ENCODE peak calls at places on chromosome 16, in nine cellular contexts. One of them, this sample, is unnamed.

GRCh38 chr16:30777591-30778297 is 9.3 kb downstream of the ZNF629 start:
- DNase-seq in upper lobe of right lung: no peak
- DNase-seq in psoas muscle: no peak
- DNase-seq in tibial artery: no peak
- DNase-seq in naive thymus-derived CD4-positive, alpha-beta T cell: no peak
- DNase-seq in mucosa of descending colon: no peak
- DNase-seq in pancreas: no peak
- DNase-seq in H9: no peak
- DNase-seq in CD8-positive, alpha-beta memory T cell: no peak
- DNase-seq in this sample: no peak

GRCh38 chr16:83027973-83028372 is 401.2 kb downstream of the CDH13 start:
- DNase-seq in upper lobe of right lung: no peak
- DNase-seq in psoas muscle: no peak
- DNase-seq in tibial artery: no peak
- DNase-seq in naive thymus-derived CD4-positive, alpha-beta T cell: no peak
- DNase-seq in mucosa of descending colon: no peak
- DNase-seq in pancreas: no peak
- DNase-seq in H9: no peak
- DNase-seq in CD8-positive, alpha-beta memory T cell: no peak
- DNase-seq in this sample: no peak

GRCh38 chr16:82881517-82881916 is 254.7 kb downstream of the CDH13 start:
- DNase-seq in upper lobe of right lung: no peak
- DNase-seq in psoas muscle: no peak
- DNase-seq in tibial artery: no peak
- DNase-seq in naive thymus-derived CD4-positive, alpha-beta T cell: no peak
- DNase-seq in mucosa of descending colon: no peak
- DNase-seq in pancreas: no peak
- DNase-seq in H9: no peak
- DNase-seq in CD8-positive, alpha-beta memory T cell: no peak
- DNase-seq in this sample: no peak

GRCh38 chr16:63061319-63061718 is 1025.1 kb upstream of the CDH8 start:
- DNase-seq in upper lobe of right lung: no peak
- DNase-seq in psoas muscle: no peak
- DNase-seq in tibial artery: no peak
- DNase-seq in naive thymus-derived CD4-positive, alpha-beta T cell: no peak
- DNase-seq in mucosa of descending colon: no peak
- DNase-seq in pancreas: peak; percentile 27
- DNase-seq in H9: peak; percentile 42
- DNase-seq in CD8-positive, alpha-beta memory T cell: no peak
- DNase-seq in this sample: no peak

GRCh38 chr16:29857133-29857760 is 5.8 kb downstream of the CDIPT start:
- DNase-seq in upper lobe of right lung: no peak
- DNase-seq in psoas muscle: no peak
- DNase-seq in tibial artery: no peak
- DNase-seq in naive thymus-derived CD4-positive, alpha-beta T cell: no peak
- DNase-seq in mucosa of descending colon: no peak
- DNase-seq in pancreas: no peak
- DNase-seq in H9: no peak
- DNase-seq in CD8-positive, alpha-beta memory T cell: no peak
- DNase-seq in this sample: no peak

GRCh38 chr16:3187798-3188674 is at the start of gene OR1F1:
- DNase-seq in upper lobe of right lung: no peak
- DNase-seq in psoas muscle: no peak
- DNase-seq in tibial artery: no peak
- DNase-seq in naive thymus-derived CD4-positive, alpha-beta T cell: peak; percentile 46
- DNase-seq in mucosa of descending colon: no peak
- DNase-seq in pancreas: no peak
- DNase-seq in H9: peak; percentile 76
- DNase-seq in CD8-positive, alpha-beta memory T cell: peak; percentile 33
- DNase-seq in this sample: no peak

GRCh38 chr16:25111403-25112166 is at the start of gene LCMT1:
- DNase-seq in upper lobe of right lung: peak; percentile 93
- DNase-seq in psoas muscle: peak; percentile 88
- DNase-seq in tibial artery: peak; percentile 93
- DNase-seq in naive thymus-derived CD4-positive, alpha-beta T cell: peak; percentile 87
- DNase-seq in mucosa of descending colon: peak; percentile 96
- DNase-seq in pancreas: peak; percentile 94
- DNase-seq in H9: peak; percentile 97
- DNase-seq in CD8-positive, alpha-beta memory T cell: peak; percentile 82
- DNase-seq in this sample: peak; percentile 92

GRCh38 chr16:54594646-54595381 is 308.2 kb upstream of the IRX3 start:
- DNase-seq in upper lobe of right lung: no peak
- DNase-seq in psoas muscle: no peak
- DNase-seq in tibial artery: no peak
- DNase-seq in naive thymus-derived CD4-positive, alpha-beta T cell: no peak
- DNase-seq in mucosa of descending colon: no peak
- DNase-seq in pancreas: no peak
- DNase-seq in H9: no peak
- DNase-seq in CD8-positive, alpha-beta memory T cell: no peak
- DNase-seq in this sample: no peak

DNA sequence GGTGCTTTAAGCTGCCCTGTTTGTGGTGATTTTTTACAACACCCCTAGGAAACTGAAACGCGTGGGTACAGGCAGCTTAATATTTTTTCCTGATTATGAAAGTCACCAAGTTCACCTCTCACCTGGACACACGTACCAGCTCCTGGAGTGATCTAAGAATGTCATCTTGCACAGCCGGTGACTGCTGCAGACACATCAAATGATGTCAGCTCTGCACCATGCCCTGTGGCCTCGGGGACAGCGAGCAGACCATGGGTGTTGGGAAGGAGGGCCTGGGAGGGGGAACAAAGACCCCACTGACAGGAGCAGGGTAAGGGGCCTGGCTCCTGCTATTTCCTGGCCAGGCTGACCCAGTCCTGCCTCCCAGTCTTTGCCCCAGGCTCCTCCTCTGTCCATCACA is 272.7 kb downstream of the PARN start:
- DNase-seq in upper lobe of right lung: no peak
- DNase-seq in psoas muscle: no peak
- DNase-seq in tibial artery: no peak
- DNase-seq in naive thymus-derived CD4-positive, alpha-beta T cell: no peak
- DNase-seq in mucosa of descending colon: no peak
- DNase-seq in pancreas: no peak
- DNase-seq in H9: no peak
- DNase-seq in CD8-positive, alpha-beta memory T cell: no peak
- DNase-seq in this sample: no peak
- H3K4me1 ChIP-seq in upper lobe of right lung: peaks cover 6% of the 10 kb centered on the region
- H3K4me1 ChIP-seq in psoas muscle: peaks cover 23% of the 10 kb centered on the region
- H3K4me1 ChIP-seq in tibial artery: no peaks in the 10 kb centered on the region
- H3K4me1 ChIP-seq in naive thymus-derived CD4-positive, alpha-beta T cell: peaks cover 6% of the 10 kb centered on the region
- H3K4me1 ChIP-seq in mucosa of descending colon: no peaks in the 10 kb centered on the region
- H3K4me1 ChIP-seq in pancreas: no peaks in the 10 kb centered on the region
- H3K4me1 ChIP-seq in H9: no peaks in the 10 kb centered on the region
- H3K4me1 ChIP-seq in CD8-positive, alpha-beta memory T cell: no peaks in the 10 kb centered on the region
- H3K4me1 ChIP-seq in this sample: peaks cover 4% of the 10 kb centered on the region

GRCh38 chr16:70678898-70679652 is 6.8 kb downstream of the MTSS2 start:
- DNase-seq in upper lobe of right lung: no peak
- DNase-seq in psoas muscle: peak; percentile 16
- DNase-seq in tibial artery: no peak
- DNase-seq in naive thymus-derived CD4-positive, alpha-beta T cell: no peak
- DNase-seq in mucosa of descending colon: no peak
- DNase-seq in pancreas: peak; percentile 69
- DNase-seq in H9: no peak
- DNase-seq in CD8-positive, alpha-beta memory T cell: no peak
- DNase-seq in this sample: no peak

GRCh38 chr16:70680495-70681381 is 5.1 kb downstream of the MTSS2 start:
- DNase-seq in upper lobe of right lung: no peak
- DNase-seq in psoas muscle: peak; percentile 28
- DNase-seq in tibial artery: no peak
- DNase-seq in naive thymus-derived CD4-positive, alpha-beta T cell: no peak
- DNase-seq in mucosa of descending colon: no peak
- DNase-seq in pancreas: peak; percentile 74
- DNase-seq in H9: no peak
- DNase-seq in CD8-positive, alpha-beta memory T cell: no peak
- DNase-seq in this sample: no peak

GRCh38 chr16:70678121-70678897 is 7.5 kb downstream of the MTSS2 start:
- DNase-seq in upper lobe of right lung: no peak
- DNase-seq in psoas muscle: peak; percentile 20
- DNase-seq in tibial artery: no peak
- DNase-seq in naive thymus-derived CD4-positive, alpha-beta T cell: no peak
- DNase-seq in mucosa of descending colon: no peak
- DNase-seq in pancreas: peak; percentile 71
- DNase-seq in H9: no peak
- DNase-seq in CD8-positive, alpha-beta memory T cell: no peak
- DNase-seq in this sample: no peak

GRCh38 chr16:70681382-70682238 is 4.2 kb downstream of the MTSS2 start:
- DNase-seq in upper lobe of right lung: no peak
- DNase-seq in psoas muscle: peak; percentile 9
- DNase-seq in tibial artery: no peak
- DNase-seq in naive thymus-derived CD4-positive, alpha-beta T cell: no peak
- DNase-seq in mucosa of descending colon: no peak
- DNase-seq in pancreas: peak; percentile 70
- DNase-seq in H9: no peak
- DNase-seq in CD8-positive, alpha-beta memory T cell: no peak
- DNase-seq in this sample: no peak

GRCh38 chr16:70679653-70680494 is 6.0 kb downstream of the MTSS2 start:
- DNase-seq in upper lobe of right lung: no peak
- DNase-seq in psoas muscle: peak; percentile 47
- DNase-seq in tibial artery: no peak
- DNase-seq in naive thymus-derived CD4-positive, alpha-beta T cell: no peak
- DNase-seq in mucosa of descending colon: no peak
- DNase-seq in pancreas: peak; percentile 68
- DNase-seq in H9: peak; percentile 79
- DNase-seq in CD8-positive, alpha-beta memory T cell: no peak
- DNase-seq in this sample: no peak
- H3K4me1 ChIP-seq in upper lobe of right lung: peaks cover 32% of the 10 kb centered on the region
- H3K4me1 ChIP-seq in psoas muscle: peaks cover 38% of the 10 kb centered on the region
- H3K4me1 ChIP-seq in tibial artery: peaks cover 46% of the 10 kb centered on the region
- H3K4me1 ChIP-seq in naive thymus-derived CD4-positive, alpha-beta T cell: peaks cover 3% of the 10 kb centered on the region
- H3K4me1 ChIP-seq in mucosa of descending colon: peaks cover 11% of the 10 kb centered on the region
- H3K4me1 ChIP-seq in pancreas: no peaks in the 10 kb centered on the region
- H3K4me1 ChIP-seq in H9: no peaks in the 10 kb centered on the region
- H3K4me1 ChIP-seq in CD8-positive, alpha-beta memory T cell: no peaks in the 10 kb centered on the region
- H3K4me1 ChIP-seq in this sample: peaks cover 54% of the 10 kb centered on the region

GRCh38 chr16:88013766-88014165 is 62.5 kb downstream of the BANP start:
- DNase-seq in upper lobe of right lung: no peak
- DNase-seq in psoas muscle: no peak
- DNase-seq in tibial artery: no peak
- DNase-seq in naive thymus-derived CD4-positive, alpha-beta T cell: no peak
- DNase-seq in mucosa of descending colon: peak; percentile 83
- DNase-seq in pancreas: no peak
- DNase-seq in H9: no peak
- DNase-seq in CD8-positive, alpha-beta memory T cell: no peak
- DNase-seq in this sample: peak; percentile 29

GRCh38 chr16:88014954-88015805 is 63.9 kb downstream of the BANP start:
- DNase-seq in upper lobe of right lung: no peak
- DNase-seq in psoas muscle: no peak
- DNase-seq in tibial artery: no peak
- DNase-seq in naive thymus-derived CD4-positive, alpha-beta T cell: no peak
- DNase-seq in mucosa of descending colon: no peak
- DNase-seq in pancreas: no peak
- DNase-seq in H9: no peak
- DNase-seq in CD8-positive, alpha-beta memory T cell: no peak
- DNase-seq in this sample: peak; percentile 13

GRCh38 chr16:88014201-88014781 is 63.1 kb downstream of the BANP start:
- DNase-seq in upper lobe of right lung: no peak
- DNase-seq in psoas muscle: no peak
- DNase-seq in tibial artery: no peak
- DNase-seq in naive thymus-derived CD4-positive, alpha-beta T cell: no peak
- DNase-seq in mucosa of descending colon: no peak
- DNase-seq in pancreas: no peak
- DNase-seq in H9: no peak
- DNase-seq in CD8-positive, alpha-beta memory T cell: no peak
- DNase-seq in this sample: peak; percentile 23

GRCh38 chr16:88012360-88012759 is 61.1 kb downstream of the BANP start:
- DNase-seq in upper lobe of right lung: no peak
- DNase-seq in psoas muscle: no peak
- DNase-seq in tibial artery: no peak
- DNase-seq in naive thymus-derived CD4-positive, alpha-beta T cell: no peak
- DNase-seq in mucosa of descending colon: no peak
- DNase-seq in pancreas: no peak
- DNase-seq in H9: no peak
- DNase-seq in CD8-positive, alpha-beta memory T cell: no peak
- DNase-seq in this sample: peak; percentile 11

DNA sequence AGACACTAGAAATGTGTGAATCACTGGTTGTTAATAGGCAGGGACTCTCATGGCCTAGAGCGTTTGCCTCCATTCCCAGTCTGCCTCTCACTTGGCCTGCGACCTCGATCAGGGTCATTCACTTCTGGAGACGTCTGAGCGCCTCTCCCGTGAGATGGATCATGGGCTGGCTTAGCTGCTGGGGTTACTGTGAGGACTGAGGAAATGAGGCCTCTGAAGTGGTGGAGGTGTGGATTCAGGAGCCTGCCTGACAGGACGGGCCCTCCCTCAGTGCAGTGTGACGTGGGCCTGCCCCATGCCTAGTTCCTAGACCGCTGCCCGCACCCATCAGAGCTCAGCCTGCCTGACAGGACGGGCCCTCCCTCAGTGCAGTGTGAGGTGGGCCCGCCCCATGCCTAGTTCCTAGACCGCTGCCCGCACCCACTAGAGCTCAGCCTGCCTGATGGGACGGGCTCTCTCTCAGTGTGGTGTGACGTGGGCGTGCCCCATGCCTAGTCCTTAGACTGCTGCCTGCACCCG is 61.9 kb downstream of the BANP start:
- DNase-seq in upper lobe of right lung: no peak
- DNase-seq in psoas muscle: no peak
- DNase-seq in tibial artery: no peak
- DNase-seq in naive thymus-derived CD4-positive, alpha-beta T cell: no peak
- DNase-seq in mucosa of descending colon: peak; percentile 86
- DNase-seq in pancreas: no peak
- DNase-seq in H9: no peak
- DNase-seq in CD8-positive, alpha-beta memory T cell: no peak
- DNase-seq in this sample: peak; percentile 46
- H3K4me1 ChIP-seq in upper lobe of right lung: no peaks in the 10 kb centered on the region
- H3K4me1 ChIP-seq in psoas muscle: no peaks in the 10 kb centered on the region
- H3K4me1 ChIP-seq in tibial artery: no peaks in the 10 kb centered on the region
- H3K4me1 ChIP-seq in naive thymus-derived CD4-positive, alpha-beta T cell: no peaks in the 10 kb centered on the region
- H3K4me1 ChIP-seq in mucosa of descending colon: peaks cover 10% of the 10 kb centered on the region
- H3K4me1 ChIP-seq in pancreas: no peaks in the 10 kb centered on the region
- H3K4me1 ChIP-seq in H9: peaks cover 3% of the 10 kb centered on the region
- H3K4me1 ChIP-seq in CD8-positive, alpha-beta memory T cell: no peaks in the 10 kb centered on the region
- H3K4me1 ChIP-seq in this sample: peaks cover 22% of the 10 kb centered on the region

GRCh38 chr16:73042807-73043206 is 5.1 kb downstream of the ZFHX3 start:
- DNase-seq in upper lobe of right lung: no peak
- DNase-seq in psoas muscle: no peak
- DNase-seq in tibial artery: peak; percentile 16
- DNase-seq in naive thymus-derived CD4-positive, alpha-beta T cell: no peak
- DNase-seq in mucosa of descending colon: no peak
- DNase-seq in pancreas: no peak
- DNase-seq in H9: no peak
- DNase-seq in CD8-positive, alpha-beta memory T cell: no peak
- DNase-seq in this sample: no peak

GRCh38 chr16:73040136-73040535 is 7.8 kb downstream of the ZFHX3 start:
- DNase-seq in upper lobe of right lung: no peak
- DNase-seq in psoas muscle: no peak
- DNase-seq in tibial artery: peak; percentile 16
- DNase-seq in naive thymus-derived CD4-positive, alpha-beta T cell: no peak
- DNase-seq in mucosa of descending colon: no peak
- DNase-seq in pancreas: no peak
- DNase-seq in H9: peak; percentile 92
- DNase-seq in CD8-positive, alpha-beta memory T cell: no peak
- DNase-seq in this sample: no peak

GRCh38 chr16:73043828-73044493 is 4.0 kb downstream of the ZFHX3 start:
- DNase-seq in upper lobe of right lung: no peak
- DNase-seq in psoas muscle: no peak
- DNase-seq in tibial artery: peak; percentile 15
- DNase-seq in naive thymus-derived CD4-positive, alpha-beta T cell: no peak
- DNase-seq in mucosa of descending colon: no peak
- DNase-seq in pancreas: no peak
- DNase-seq in H9: no peak
- DNase-seq in CD8-positive, alpha-beta memory T cell: no peak
- DNase-seq in this sample: no peak

GRCh38 chr16:73040735-73041402 is 7.1 kb downstream of the ZFHX3 start:
- DNase-seq in upper lobe of right lung: no peak
- DNase-seq in psoas muscle: no peak
- DNase-seq in tibial artery: peak; percentile 1
- DNase-seq in naive thymus-derived CD4-positive, alpha-beta T cell: no peak
- DNase-seq in mucosa of descending colon: no peak
- DNase-seq in pancreas: no peak
- DNase-seq in H9: no peak
- DNase-seq in CD8-positive, alpha-beta memory T cell: no peak
- DNase-seq in this sample: no peak

DNA sequence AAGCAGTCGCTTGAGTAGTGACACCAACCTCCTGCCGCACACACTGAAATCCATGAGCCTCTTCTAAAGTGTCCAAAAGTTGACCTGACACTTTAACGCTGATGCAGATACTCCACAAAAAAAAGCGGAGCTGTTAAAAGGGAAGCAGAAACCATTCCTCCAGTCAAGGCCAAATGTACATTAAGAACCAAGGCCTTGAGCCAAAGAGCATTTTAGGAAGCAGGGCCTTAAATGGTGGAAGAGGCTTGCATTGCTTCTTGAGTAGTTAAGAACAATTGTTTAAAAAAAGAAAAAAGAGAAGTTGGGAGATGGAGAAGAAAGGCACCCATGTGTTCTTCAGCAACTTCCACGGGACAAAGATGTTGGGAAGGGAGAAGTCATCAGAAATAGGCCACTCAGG is 6.3 kb downstream of the ZFHX3 start:
- DNase-seq in upper lobe of right lung: no peak
- DNase-seq in psoas muscle: no peak
- DNase-seq in tibial artery: no peak
- DNase-seq in naive thymus-derived CD4-positive, alpha-beta T cell: no peak
- DNase-seq in mucosa of descending colon: no peak
- DNase-seq in pancreas: no peak
- DNase-seq in H9: no peak
- DNase-seq in CD8-positive, alpha-beta memory T cell: no peak
- DNase-seq in this sample: no peak
- H3K4me1 ChIP-seq in upper lobe of right lung: peaks cover 40% of the 10 kb centered on the region
- H3K4me1 ChIP-seq in psoas muscle: peaks cover 92% of the 10 kb centered on the region
- H3K4me1 ChIP-seq in tibial artery: peaks cover 70% of the 10 kb centered on the region
- H3K4me1 ChIP-seq in naive thymus-derived CD4-positive, alpha-beta T cell: no peaks in the 10 kb centered on the region
- H3K4me1 ChIP-seq in mucosa of descending colon: peaks cover 5% of the 10 kb centered on the region
- H3K4me1 ChIP-seq in pancreas: peaks cover 7% of the 10 kb centered on the region
- H3K4me1 ChIP-seq in H9: peaks cover 25% of the 10 kb centered on the region
- H3K4me1 ChIP-seq in CD8-positive, alpha-beta memory T cell: no peaks in the 10 kb centered on the region
- H3K4me1 ChIP-seq in this sample: peaks cover 77% of the 10 kb centered on the region

This sample was measured in stomach.